ENCODE peak calls at places on chromosomes 4 and X, in six cellular contexts. N is fibroblast of lung, P is psoas muscle, I is lung, Z is breast epithelium, H is lower lobe of right lung. E is an unnamed sample. For H3K4me1, the result is how much of the 10 kb centered on the place peaks cover.

GRCh38 chr4:3812211-3812934 is 46.2 kb downstream of the ADRA2C start:
- DNase-seq in Z (no peak), I (no peak), N (no peak), P (no peak), H (peak), E (no peak)

GRCh38 chr4:122293374-122294365 is 85.1 kb upstream of the ADAD1 start:
- DNase-seq in P (no peak), Z (no peak), H (no peak), I (no peak), N (peak), E (no peak)

GRCh38 chrX:53084043-53084570 is 1.9 kb downstream of the TSPYL2 start:
- DNase-seq in N (peak), P (no peak), Z (no peak), H (no peak), I (no peak), E (no peak)

GRCh38 chr4:139763668-139764067 is 98.0 kb downstream of the MGST2 start:
- DNase-seq in I (no peak), P (no peak), H (no peak), Z (no peak), N (no peak), E (no peak)

GRCh38 chr4:72505314-72505744 is 63.7 kb downstream of the ADAMTS3 start:
- DNase-seq in I (no peak), N (peak), Z (no peak), H (no peak), P (no peak), E (no peak)

GRCh38 chr4:187286536-187286935 is 562.9 kb upstream of the FAT1 start:
- DNase-seq in H (no peak), I (no peak), Z (no peak), P (no peak), N (peak), E (no peak)

GRCh38 chr4:17624821-17625220 is 10.4 kb downstream of the MED28 start:
- DNase-seq in P (no peak), Z (no peak), N (no peak), H (no peak), I (no peak), E (no peak)

GRCh38 chr4:25949166-25949748 is 35.2 kb downstream of the SMIM20 start:
- DNase-seq in N (no peak), H (no peak), Z (no peak), P (no peak), I (no peak), E (no peak)

GRCh38 chr4:155964016-155964891 is 10.6 kb upstream of the CTSO start:
- DNase-seq in Z (no peak), H (no peak), N (no peak), P (no peak), I (no peak), E (no peak)

GRCh38 chr4:954211-955020 is 19.0 kb downstream of the DGKQ start:
- DNase-seq in I (no peak), P (peak), N (no peak), Z (no peak), H (no peak), E (no peak)

GRCh38 chr4:5883916-5884315 is 9.0 kb downstream of the CRMP1 start:
- DNase-seq in Z (no peak), I (no peak), P (no peak), N (no peak), H (no peak), E (no peak)

GRCh38 chr4:41209187-41209586 is 5.2 kb downstream of the APBB2 start:
- DNase-seq in P (no peak), N (peak), Z (no peak), H (no peak), I (no peak), E (no peak)

GRCh38 chr4:150308824-150309472 is 230.7 kb downstream of the DCLK2 start:
- DNase-seq in H (no peak), P (no peak), Z (no peak), N (peak), I (no peak), E (no peak)

GRCh38 chr4:164482788-164483187 is 271.1 kb upstream of the SMIM31 start:
- DNase-seq in N (no peak), Z (no peak), H (no peak), I (no peak), P (no peak), E (no peak)

GRCh38 chrX:45232139-45232538 is 31.5 kb upstream of the DIPK2B start:
- DNase-seq in Z (no peak), P (no peak), N (no peak), H (no peak), I (no peak), E (no peak)

GRCh38 chr4:17699380-17699779 is 82.0 kb downstream of the FAM184B start:
- DNase-seq in N (no peak), Z (no peak), P (no peak), H (no peak), I (no peak), E (no peak)

GRCh38 chrX:41014776-41015175 is 70.5 kb upstream of the USP9X start:
- DNase-seq in Z (no peak), H (no peak), I (no peak), P (no peak), N (peak), E (no peak)

GRCh38 chrX:40563784-40564183 is 17.0 kb upstream of the ATP6AP2 start:
- DNase-seq in I (no peak), Z (no peak), H (no peak), N (no peak), P (no peak), E (no peak)

GRCh38 chr4:95949136-95949765 is 109.4 kb downstream of the PDHA2 start:
- DNase-seq in I (no peak), H (no peak), Z (no peak), N (peak), P (no peak), E (no peak)

GRCh38 chr4:1547863-1548637 is 136.1 kb downstream of the FAM53A start:
- DNase-seq in H (no peak), N (no peak), Z (no peak), P (peak), I (no peak), E (peak)

GRCh38 chr4:33493231-33493630 is 2751.1 kb downstream of the ARAP2 start:
- DNase-seq in Z (no peak), I (no peak), N (no peak), H (no peak), P (no peak), E (no peak)

GRCh38 chr4:55118397-55118796 is 7.0 kb downstream of the KDR start:
- DNase-seq in P (no peak), Z (no peak), H (no peak), N (no peak), I (no peak), E (no peak)

GRCh38 chr4:2914220-2915126 is 48.7 kb downstream of the NOP14 start:
- DNase-seq in P (no peak), I (peak), H (no peak), N (no peak), Z (no peak), E (no peak)

GRCh38 chr4:107122736-107123135 is 86.6 kb upstream of the DKK2 start:
- DNase-seq in N (no peak), I (no peak), P (no peak), Z (no peak), H (no peak), E (no peak)

GRCh38 chr4:17347445-17347844 is 164.4 kb downstream of the QDPR start:
- DNase-seq in Z (no peak), I (no peak), N (peak), P (no peak), H (no peak), E (no peak)

GRCh38 chrX:139823806-139824205 is 109.0 kb downstream of the ATP11C start:
- DNase-seq in N (peak), Z (no peak), P (no peak), H (no peak), I (no peak), E (no peak)

GRCh38 chrX:82813671-82814078 is 694.4 kb upstream of the POU3F4 start:
- DNase-seq in N (peak), Z (peak), P (no peak), I (no peak), H (no peak), E (no peak)

GRCh38 chrX:74613350-74614192 is 853 bp downstream of the RLIM start:
- DNase-seq in N (peak), P (no peak), Z (no peak), I (no peak), H (peak), E (no peak)

GRCh38 chr4:84870398-84871163 is 95.9 kb downstream of the WDFY3 start:
- DNase-seq in N (peak), Z (no peak), I (no peak), P (no peak), H (no peak), E (no peak)

GRCh38 chr4:20901851-20902250 is 201.6 kb downstream of the PACRGL start:
- DNase-seq in N (no peak), H (no peak), Z (no peak), P (no peak), I (no peak), E (no peak)

GRCh38 chr4:180688480-180688879 is 1554.7 kb upstream of the TENM3 start:
- DNase-seq in H (no peak), N (peak), Z (no peak), I (no peak), P (no peak), E (no peak)

GRCh38 chr4:76199664-76200211 is 13.9 kb downstream of the SCARB2 start:
- DNase-seq in N (peak), H (no peak), I (no peak), Z (no peak), P (no peak), E (peak)

GRCh38 chr4:36779601-36780000 is 464.9 kb upstream of the NWD2 start:
- DNase-seq in P (no peak), N (no peak), H (no peak), I (no peak), Z (no peak), E (no peak)

GRCh38 chr4:96776922-96777510 is 937.1 kb downstream of the PDHA2 start:
- DNase-seq in H (no peak), Z (no peak), I (no peak), P (no peak), N (no peak), E (no peak)

GRCh38 chrX:104697264-104697663 is 131.3 kb downstream of the IL1RAPL2 start:
- DNase-seq in P (no peak), N (peak), I (no peak), H (no peak), Z (no peak), E (no peak)

GRCh38 chr4:128844931-128845330 is 35.4 kb downstream of the JADE1 start:
- DNase-seq in Z (no peak), H (no peak), I (no peak), P (peak), N (no peak), E (peak)

GRCh38 chr4:153233761-153234371 is 29.6 kb downstream of the TRIM2 start:
- DNase-seq in H (no peak), I (peak), P (no peak), Z (no peak), N (peak), E (no peak)

GRCh38 chr4:153227501-153227900 is 23.3 kb downstream of the TRIM2 start:
- DNase-seq in P (no peak), H (no peak), Z (no peak), N (no peak), I (no peak), E (no peak)

GRCh38 chr4:153228512-153229145 is 24.4 kb downstream of the TRIM2 start:
- DNase-seq in H (no peak), P (no peak), I (no peak), N (peak), Z (no peak), E (no peak)

GRCh38 chr4:153234923-153235322 is 30.7 kb downstream of the TRIM2 start:
- DNase-seq in I (no peak), N (peak), Z (no peak), H (no peak), P (no peak), E (no peak)

GRCh38 chr4:153232768-153233167 is 28.5 kb downstream of the TRIM2 start:
- DNase-seq in Z (no peak), H (no peak), P (no peak), N (no peak), I (peak), E (peak)
- TF ChIP-seq CTCF in Z (no peak), H (peak), P (no peak), N (peak), I (no peak), E (peak)

GRCh38 chrX:151975228-151975593 is 735 bp upstream of the GABRE start:
- DNase-seq in N (no peak), P (no peak), Z (no peak), H (no peak), I (no peak), E (no peak)
- H3K4me1 ChIP-seq in N (under half), P (under half), Z (under half), H (under half), I (under half), E (under half)

GRCh38 chr4:183594823-183595222 is 64.2 kb downstream of the RWDD4 start:
- DNase-seq in N (no peak), P (no peak), Z (no peak), I (no peak), H (no peak), E (no peak)
- TF ChIP-seq CTCF in N (no peak), P (no peak), Z (no peak), I (no peak), H (no peak), E (no peak)

DNA sequence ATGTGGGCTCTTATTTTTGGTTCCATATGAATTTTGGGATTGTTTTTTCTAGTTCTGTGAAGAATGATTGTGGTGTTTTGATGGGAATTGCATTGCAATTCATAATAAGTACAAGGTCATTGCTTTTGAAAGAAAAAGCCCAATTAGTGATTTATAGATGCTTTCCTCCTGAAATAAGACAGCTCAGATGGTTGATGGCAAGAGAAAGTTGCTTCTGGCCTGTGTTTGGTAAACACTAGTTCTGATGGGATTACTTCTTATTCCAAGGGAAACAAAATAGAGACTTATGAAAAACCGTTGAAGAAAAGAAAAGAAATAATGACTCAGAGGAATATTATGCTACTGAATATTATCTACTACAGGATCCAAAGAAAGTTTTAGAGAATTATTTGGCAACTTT is 144.9 kb downstream of the SPANXA1 start:
- DNase-seq in N (peak), I (no peak), Z (no peak), P (no peak), H (no peak), E (no peak)
- H3K4me1 ChIP-seq in N (under half), I (under half), Z (under half), P (under half), H (under half), E (under half)

GRCh38 chr4:118034061-118034785 is at the start of gene NDST3:
- DNase-seq in I (peak), P (peak), Z (peak), N (peak), H (peak), E (no peak)
- TF ChIP-seq CTCF in I (no peak), P (no peak), Z (no peak), N (no peak), H (peak), E (peak)

GRCh38 chrX:13120017-13120416 is 75.6 kb upstream of the FAM9C start:
- DNase-seq in N (peak), Z (no peak), P (no peak), H (peak), I (no peak), E (no peak)
- H3K4me1 ChIP-seq in N (under half), Z (under half), P (under half), H (under half), I (under half), E (under half)

DNA sequence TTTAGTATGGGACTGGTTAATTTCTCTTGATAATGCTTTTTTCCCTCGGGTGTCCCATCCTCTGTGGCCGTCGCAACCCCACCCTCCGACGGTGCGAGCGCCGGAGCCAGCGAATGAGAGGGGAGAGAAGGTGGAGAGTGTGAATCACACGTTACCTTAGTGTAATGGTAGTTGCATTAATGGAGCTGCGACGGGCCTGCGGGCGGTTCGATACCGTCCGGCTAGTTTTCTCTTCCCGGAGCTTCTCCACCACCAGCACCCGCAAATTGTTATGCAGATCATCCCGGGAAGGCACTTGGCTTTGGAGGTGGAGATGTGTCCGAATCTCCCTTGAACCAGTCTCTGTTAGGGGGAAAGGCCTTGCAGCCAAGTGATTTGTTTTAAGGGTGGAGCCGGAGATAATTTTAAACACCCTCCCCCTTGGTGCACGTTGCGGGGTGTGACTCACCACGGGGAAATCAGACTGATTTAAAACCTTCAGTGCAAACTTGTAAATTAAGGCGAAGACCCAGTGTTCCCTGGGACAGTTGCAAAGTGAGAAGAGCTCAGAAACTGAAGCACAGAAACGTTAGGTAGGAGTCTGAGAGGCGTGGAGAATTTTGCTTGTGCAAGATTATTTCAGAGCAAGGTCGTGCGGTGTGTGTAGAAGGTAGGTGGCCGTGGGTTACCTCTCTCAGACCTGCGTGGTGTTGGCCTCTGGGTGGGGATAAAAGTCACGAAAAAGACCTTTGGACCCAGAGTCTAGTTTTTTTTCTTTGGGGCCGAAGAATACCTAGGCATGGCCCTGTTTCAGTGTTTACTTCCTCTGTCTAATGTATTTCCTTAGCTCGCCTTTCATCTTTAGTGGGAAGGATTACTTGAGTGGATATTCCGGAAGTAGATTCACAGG is 1.3 kb downstream of the AFF1 start:
- DNase-seq in N (peak), Z (peak), P (peak), H (peak), I (peak), E (peak)
- TF ChIP-seq CTCF in N (no peak), Z (no peak), P (no peak), H (no peak), I (no peak), E (no peak)

GRCh38 chr4:65976287-65976686 is 306.0 kb upstream of the EPHA5 start:
- DNase-seq in P (no peak), H (no peak), Z (no peak), N (no peak), I (no peak), E (no peak)

GRCh38 chr4:65968873-65969272 is 298.6 kb upstream of the EPHA5 start:
- DNase-seq in Z (no peak), H (no peak), N (peak), P (no peak), I (no peak), E (no peak)

GRCh38 chr4:65971686-65972085 is 301.4 kb upstream of the EPHA5 start:
- DNase-seq in I (no peak), H (no peak), P (no peak), Z (no peak), N (no peak), E (no peak)
- H3K4me1 ChIP-seq in I (under half), H (under half), P (under half), Z (under half), N (under half), E (under half)